ENCODE peak calls at places on chromosomes 5 and 9, in ten cellular contexts. One of them, this sample, is unnamed. For H3K36me3, the result is how much of the 10 kb centered on the place peaks cover.

GRCh38 chr5:139287890-139288635 is 5.5 kb upstream of the MATR3 start:
- DNase-seq in fibroblast of lung: no peak
- DNase-seq in CD4-positive, CD25-positive, alpha-beta regulatory T cell: no peak
- DNase-seq in gastrocnemius medialis: no peak
- DNase-seq in heart left ventricle: no peak
- DNase-seq in lung: no peak
- DNase-seq in cardiac muscle cell: peak
- DNase-seq in IMR-90: no peak
- DNase-seq in hepatocyte: no peak
- DNase-seq in right atrium auricular region: no peak
- DNase-seq in this sample: no peak

GRCh38 chr9:89702401-89702800 is 97.6 kb downstream of the GADD45G start:
- DNase-seq in fibroblast of lung: no peak
- DNase-seq in CD4-positive, CD25-positive, alpha-beta regulatory T cell: no peak
- DNase-seq in gastrocnemius medialis: no peak
- DNase-seq in heart left ventricle: no peak
- DNase-seq in lung: no peak
- DNase-seq in cardiac muscle cell: no peak
- DNase-seq in IMR-90: no peak
- DNase-seq in hepatocyte: no peak
- DNase-seq in right atrium auricular region: no peak
- DNase-seq in this sample: no peak

GRCh38 chr9:134403292-134403681 is 77.0 kb downstream of the RXRA start:
- DNase-seq in fibroblast of lung: no peak
- DNase-seq in CD4-positive, CD25-positive, alpha-beta regulatory T cell: no peak
- DNase-seq in gastrocnemius medialis: peak
- DNase-seq in heart left ventricle: peak
- DNase-seq in lung: no peak
- DNase-seq in cardiac muscle cell: no peak
- DNase-seq in IMR-90: no peak
- DNase-seq in hepatocyte: no peak
- DNase-seq in right atrium auricular region: no peak
- DNase-seq in this sample: no peak

GRCh38 chr5:107519900-107520354 is 150.8 kb downstream of the EFNA5 start:
- DNase-seq in fibroblast of lung: peak
- DNase-seq in CD4-positive, CD25-positive, alpha-beta regulatory T cell: no peak
- DNase-seq in gastrocnemius medialis: no peak
- DNase-seq in heart left ventricle: no peak
- DNase-seq in lung: no peak
- DNase-seq in cardiac muscle cell: no peak
- DNase-seq in IMR-90: peak
- DNase-seq in hepatocyte: peak
- DNase-seq in right atrium auricular region: no peak
- DNase-seq in this sample: no peak

GRCh38 chr5:172312286-172312685 is 28.7 kb upstream of the UBTD2 start:
- DNase-seq in fibroblast of lung: peak
- DNase-seq in CD4-positive, CD25-positive, alpha-beta regulatory T cell: no peak
- DNase-seq in gastrocnemius medialis: no peak
- DNase-seq in heart left ventricle: no peak
- DNase-seq in lung: no peak
- DNase-seq in cardiac muscle cell: no peak
- DNase-seq in IMR-90: no peak
- DNase-seq in hepatocyte: no peak
- DNase-seq in right atrium auricular region: no peak
- DNase-seq in this sample: no peak

GRCh38 chr5:15209053-15209762 is 290.8 kb upstream of the FBXL7 start:
- DNase-seq in fibroblast of lung: no peak
- DNase-seq in CD4-positive, CD25-positive, alpha-beta regulatory T cell: no peak
- DNase-seq in gastrocnemius medialis: no peak
- DNase-seq in heart left ventricle: no peak
- DNase-seq in lung: no peak
- DNase-seq in cardiac muscle cell: peak
- DNase-seq in IMR-90: no peak
- DNase-seq in hepatocyte: no peak
- DNase-seq in right atrium auricular region: no peak
- DNase-seq in this sample: no peak

GRCh38 chr9:127066775-127067111 is 55.7 kb downstream of the ANGPTL2 start:
- DNase-seq in fibroblast of lung: peak
- DNase-seq in CD4-positive, CD25-positive, alpha-beta regulatory T cell: no peak
- DNase-seq in gastrocnemius medialis: no peak
- DNase-seq in heart left ventricle: no peak
- DNase-seq in lung: no peak
- DNase-seq in cardiac muscle cell: peak
- DNase-seq in IMR-90: peak
- DNase-seq in hepatocyte: peak
- DNase-seq in right atrium auricular region: no peak
- DNase-seq in this sample: no peak

GRCh38 chr5:167754501-167754941 is 536.9 kb upstream of the WWC1 start:
- DNase-seq in fibroblast of lung: peak
- DNase-seq in CD4-positive, CD25-positive, alpha-beta regulatory T cell: no peak
- DNase-seq in gastrocnemius medialis: no peak
- DNase-seq in heart left ventricle: no peak
- DNase-seq in lung: no peak
- DNase-seq in cardiac muscle cell: peak
- DNase-seq in IMR-90: no peak
- DNase-seq in hepatocyte: no peak
- DNase-seq in right atrium auricular region: no peak
- DNase-seq in this sample: no peak

GRCh38 chr9:124725068-124725452 is 46.1 kb downstream of the NR6A1 start:
- DNase-seq in fibroblast of lung: no peak
- DNase-seq in CD4-positive, CD25-positive, alpha-beta regulatory T cell: no peak
- DNase-seq in gastrocnemius medialis: no peak
- DNase-seq in heart left ventricle: no peak
- DNase-seq in lung: no peak
- DNase-seq in cardiac muscle cell: no peak
- DNase-seq in IMR-90: no peak
- DNase-seq in hepatocyte: no peak
- DNase-seq in right atrium auricular region: no peak
- DNase-seq in this sample: no peak

GRCh38 chr9:72930828-72931227 is 22.0 kb downstream of the ALDH1A1 start:
- DNase-seq in fibroblast of lung: no peak
- DNase-seq in CD4-positive, CD25-positive, alpha-beta regulatory T cell: no peak
- DNase-seq in gastrocnemius medialis: no peak
- DNase-seq in heart left ventricle: no peak
- DNase-seq in lung: no peak
- DNase-seq in cardiac muscle cell: no peak
- DNase-seq in IMR-90: no peak
- DNase-seq in hepatocyte: no peak
- DNase-seq in right atrium auricular region: no peak
- DNase-seq in this sample: no peak
- H3K36me3 ChIP-seq in fibroblast of lung: under half
- H3K36me3 ChIP-seq in CD4-positive, CD25-positive, alpha-beta regulatory T cell: under half
- H3K36me3 ChIP-seq in gastrocnemius medialis: under half
- H3K36me3 ChIP-seq in heart left ventricle: under half
- H3K36me3 ChIP-seq in lung: under half
- H3K36me3 ChIP-seq in cardiac muscle cell: under half
- H3K36me3 ChIP-seq in IMR-90: under half
- H3K36me3 ChIP-seq in hepatocyte: under half
- H3K36me3 ChIP-seq in right atrium auricular region: under half
- H3K36me3 ChIP-seq in this sample: under half

DNA sequence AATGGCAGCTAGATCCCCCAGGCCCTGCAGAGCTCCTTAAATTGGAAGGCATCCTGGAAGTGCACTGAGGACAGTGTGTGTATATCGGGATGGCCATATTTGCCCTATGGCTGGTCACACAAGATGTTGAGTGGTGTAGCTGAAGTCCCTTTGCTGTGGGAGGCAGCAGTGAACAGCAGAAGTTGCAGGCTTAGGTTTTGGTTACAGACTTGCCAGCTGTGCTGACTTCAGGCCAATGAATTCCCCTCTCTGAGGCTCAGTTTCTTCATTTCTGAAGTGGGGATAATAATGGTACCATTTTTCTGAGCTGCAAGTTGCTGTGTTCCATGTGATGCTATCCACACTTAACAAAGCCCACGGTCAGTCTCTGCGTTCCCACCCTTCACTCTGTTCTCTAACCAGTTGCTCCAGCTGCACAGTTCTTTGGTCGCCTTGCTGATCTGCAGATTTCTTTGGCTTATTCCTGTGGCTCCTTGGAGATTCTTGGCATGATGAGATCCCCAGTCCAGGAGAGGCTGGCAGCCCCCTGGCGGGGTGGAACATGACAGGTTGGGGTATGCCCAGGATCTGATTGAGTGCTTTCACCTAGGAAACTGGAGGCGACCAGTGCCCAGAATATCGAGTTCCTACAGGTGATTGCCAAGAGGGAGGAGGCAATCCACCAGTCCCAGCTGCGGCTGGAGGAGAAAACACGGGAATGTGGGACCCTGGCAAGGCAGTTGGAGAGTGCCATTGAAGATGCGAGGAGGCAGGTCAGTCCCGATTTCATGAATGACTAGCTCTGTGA is 6.5 kb upstream of the GLE1 start:
- DNase-seq in fibroblast of lung: no peak
- DNase-seq in CD4-positive, CD25-positive, alpha-beta regulatory T cell: no peak
- DNase-seq in gastrocnemius medialis: no peak
- DNase-seq in heart left ventricle: no peak
- DNase-seq in lung: no peak
- DNase-seq in cardiac muscle cell: no peak
- DNase-seq in IMR-90: no peak
- DNase-seq in hepatocyte: no peak
- DNase-seq in right atrium auricular region: no peak
- DNase-seq in this sample: no peak
- H3K36me3 ChIP-seq in fibroblast of lung: under half
- H3K36me3 ChIP-seq in CD4-positive, CD25-positive, alpha-beta regulatory T cell: half or more
- H3K36me3 ChIP-seq in gastrocnemius medialis: under half
- H3K36me3 ChIP-seq in heart left ventricle: half or more
- H3K36me3 ChIP-seq in lung: under half
- H3K36me3 ChIP-seq in cardiac muscle cell: under half
- H3K36me3 ChIP-seq in IMR-90: under half
- H3K36me3 ChIP-seq in hepatocyte: under half
- H3K36me3 ChIP-seq in right atrium auricular region: under half
- H3K36me3 ChIP-seq in this sample: under half

GRCh38 chr9:36306481-36307306 is 48.4 kb upstream of the GNE start:
- DNase-seq in fibroblast of lung: peak
- DNase-seq in CD4-positive, CD25-positive, alpha-beta regulatory T cell: no peak
- DNase-seq in gastrocnemius medialis: no peak
- DNase-seq in heart left ventricle: no peak
- DNase-seq in lung: no peak
- DNase-seq in cardiac muscle cell: peak
- DNase-seq in IMR-90: peak
- DNase-seq in hepatocyte: no peak
- DNase-seq in right atrium auricular region: no peak
- DNase-seq in this sample: peak

DNA sequence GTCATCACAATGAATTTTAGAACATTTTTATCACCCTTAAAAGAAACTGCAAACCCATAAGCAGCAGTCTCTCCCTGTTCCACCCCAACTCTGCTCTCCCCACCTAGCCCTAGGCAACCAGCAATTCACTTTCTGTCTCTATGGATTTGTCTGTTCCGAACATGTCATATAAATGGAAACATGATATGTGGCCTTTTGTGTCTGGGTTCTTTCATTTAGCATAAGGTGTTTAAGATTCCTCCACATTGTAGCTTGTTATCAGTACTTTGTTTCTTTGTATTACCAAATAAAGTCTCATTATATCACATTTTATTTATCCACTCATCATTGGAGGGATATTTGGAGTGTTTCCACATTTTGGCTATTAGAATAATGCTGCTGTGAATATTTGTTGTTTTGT is 50.0 kb upstream of the GNE start:
- DNase-seq in fibroblast of lung: no peak
- DNase-seq in CD4-positive, CD25-positive, alpha-beta regulatory T cell: no peak
- DNase-seq in gastrocnemius medialis: no peak
- DNase-seq in heart left ventricle: no peak
- DNase-seq in lung: no peak
- DNase-seq in cardiac muscle cell: no peak
- DNase-seq in IMR-90: no peak
- DNase-seq in hepatocyte: no peak
- DNase-seq in right atrium auricular region: no peak
- DNase-seq in this sample: no peak
- H3K36me3 ChIP-seq in fibroblast of lung: under half
- H3K36me3 ChIP-seq in CD4-positive, CD25-positive, alpha-beta regulatory T cell: under half
- H3K36me3 ChIP-seq in gastrocnemius medialis: under half
- H3K36me3 ChIP-seq in heart left ventricle: under half
- H3K36me3 ChIP-seq in lung: under half
- H3K36me3 ChIP-seq in cardiac muscle cell: under half
- H3K36me3 ChIP-seq in IMR-90: under half
- H3K36me3 ChIP-seq in hepatocyte: under half
- H3K36me3 ChIP-seq in right atrium auricular region: under half
- H3K36me3 ChIP-seq in this sample: under half

GRCh38 chr5:179873176-179873575 is 14.6 kb upstream of the MRNIP start:
- DNase-seq in fibroblast of lung: no peak
- DNase-seq in CD4-positive, CD25-positive, alpha-beta regulatory T cell: no peak
- DNase-seq in gastrocnemius medialis: no peak
- DNase-seq in heart left ventricle: no peak
- DNase-seq in lung: no peak
- DNase-seq in cardiac muscle cell: no peak
- DNase-seq in IMR-90: no peak
- DNase-seq in hepatocyte: no peak
- DNase-seq in right atrium auricular region: no peak
- DNase-seq in this sample: no peak

GRCh38 chr5:179874136-179874535 is 15.5 kb upstream of the MRNIP start:
- DNase-seq in fibroblast of lung: no peak
- DNase-seq in CD4-positive, CD25-positive, alpha-beta regulatory T cell: no peak
- DNase-seq in gastrocnemius medialis: no peak
- DNase-seq in heart left ventricle: no peak
- DNase-seq in lung: no peak
- DNase-seq in cardiac muscle cell: no peak
- DNase-seq in IMR-90: no peak
- DNase-seq in hepatocyte: no peak
- DNase-seq in right atrium auricular region: no peak
- DNase-seq in this sample: no peak

GRCh38 chr5:179873711-179874110 is 15.1 kb upstream of the MRNIP start:
- DNase-seq in fibroblast of lung: no peak
- DNase-seq in CD4-positive, CD25-positive, alpha-beta regulatory T cell: no peak
- DNase-seq in gastrocnemius medialis: no peak
- DNase-seq in heart left ventricle: no peak
- DNase-seq in lung: no peak
- DNase-seq in cardiac muscle cell: no peak
- DNase-seq in IMR-90: no peak
- DNase-seq in hepatocyte: no peak
- DNase-seq in right atrium auricular region: no peak
- DNase-seq in this sample: no peak

GRCh38 chr5:179875741-179876667 is 17.4 kb upstream of the MRNIP start:
- DNase-seq in fibroblast of lung: no peak
- DNase-seq in CD4-positive, CD25-positive, alpha-beta regulatory T cell: no peak
- DNase-seq in gastrocnemius medialis: no peak
- DNase-seq in heart left ventricle: no peak
- DNase-seq in lung: no peak
- DNase-seq in cardiac muscle cell: no peak
- DNase-seq in IMR-90: no peak
- DNase-seq in hepatocyte: no peak
- DNase-seq in right atrium auricular region: no peak
- DNase-seq in this sample: no peak

DNA sequence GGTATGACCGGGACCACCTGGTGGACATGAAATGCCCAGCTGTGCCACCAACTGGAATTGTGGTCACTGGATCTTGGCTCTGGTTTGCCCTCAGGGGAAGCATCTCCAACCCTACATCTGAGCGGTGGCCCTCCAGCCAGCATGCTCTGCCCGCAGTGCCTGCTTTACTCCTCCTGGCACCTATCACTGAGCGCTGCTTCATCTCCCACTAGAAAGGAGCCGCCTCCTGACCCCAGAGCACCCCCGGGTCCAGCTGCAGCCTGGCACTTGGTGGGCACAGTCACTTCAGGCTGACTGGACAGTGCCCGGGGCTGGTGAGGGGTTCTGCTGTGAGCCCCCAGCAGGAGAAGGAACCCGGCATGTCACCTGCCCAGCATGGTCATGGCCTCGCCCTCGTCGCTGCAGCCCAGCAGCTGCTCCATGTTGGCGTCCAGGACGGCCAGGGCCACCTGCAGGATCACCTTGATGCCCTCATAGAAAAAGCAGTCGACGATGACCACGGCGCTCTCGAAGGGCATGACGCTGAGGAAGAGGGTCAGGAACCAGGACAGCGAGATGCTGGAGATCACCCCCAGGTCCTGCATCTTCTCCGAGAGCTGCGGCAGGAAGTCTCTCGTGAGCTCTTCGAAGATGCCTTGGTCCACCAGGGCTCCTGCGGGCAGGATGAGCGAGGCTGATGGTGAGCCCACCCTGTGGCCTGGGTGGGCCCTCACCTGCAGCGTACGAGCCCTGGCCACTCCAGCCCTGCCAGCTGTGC is 16.1 kb upstream of the MRNIP start:
- DNase-seq in fibroblast of lung: no peak
- DNase-seq in CD4-positive, CD25-positive, alpha-beta regulatory T cell: no peak
- DNase-seq in gastrocnemius medialis: no peak
- DNase-seq in heart left ventricle: no peak
- DNase-seq in lung: no peak
- DNase-seq in cardiac muscle cell: no peak
- DNase-seq in IMR-90: no peak
- DNase-seq in hepatocyte: no peak
- DNase-seq in right atrium auricular region: no peak
- DNase-seq in this sample: no peak
- H3K36me3 ChIP-seq in fibroblast of lung: under half
- H3K36me3 ChIP-seq in CD4-positive, CD25-positive, alpha-beta regulatory T cell: under half
- H3K36me3 ChIP-seq in gastrocnemius medialis: half or more
- H3K36me3 ChIP-seq in heart left ventricle: half or more
- H3K36me3 ChIP-seq in lung: under half
- H3K36me3 ChIP-seq in cardiac muscle cell: under half
- H3K36me3 ChIP-seq in IMR-90: half or more
- H3K36me3 ChIP-seq in hepatocyte: under half
- H3K36me3 ChIP-seq in right atrium auricular region: half or more
- H3K36me3 ChIP-seq in this sample: under half

This sample was measured in colonic mucosa.